ENCODE peak calls at places on chromosomes 12 and 14, in ten cellular contexts. P, D, U, J, I, Y, G, L, T and H are unnamed samples.
A peak's percentile ranks its signal among the peaks of the same experiment; 100 is the strongest.

GRCh38 chr12:18130855-18131254 is 40.9 kb upstream of the RERGL start:
- DNase-seq in D (no peak), P (no peak), T (no peak), I (no peak), G (no peak), L (no peak), U (no peak), J (no peak), Y (no peak), H (no peak)

GRCh38 chr14:77039285-77040058 is 11.0 kb upstream of the IRF2BPL start:
- DNase-seq in P (no peak), I (no peak), G (peak; percentile 40), L (no peak), U (no peak), J (peak; percentile 53), Y (no peak), D (no peak), T (no peak), H (no peak)

GRCh38 chr14:35287481-35288013 is 4.6 kb upstream of the PSMA6 start:
- DNase-seq in U (no peak), L (no peak), T (no peak), P (no peak), Y (no peak), G (peak; percentile 33), I (no peak), D (no peak), J (no peak), H (no peak)

GRCh38 chr12:13961983-13962382 is 19.4 kb downstream of the GRIN2B start:
- DNase-seq in G (no peak), L (no peak), P (no peak), Y (no peak), U (no peak), T (no peak), J (no peak), I (no peak), D (no peak), H (no peak)

GRCh38 chr14:44149597-44149996 is 357.5 kb downstream of the FSCB start:
- DNase-seq in T (no peak), L (peak; percentile 75), P (peak; percentile 30), G (peak; percentile 4), U (no peak), I (no peak), Y (no peak), D (no peak), J (peak; percentile 72), H (peak; percentile 61)

GRCh38 chr12:132559652-132560420 is 50.5 kb downstream of the LRCOL1 start:
- DNase-seq in G (peak; percentile 75), U (peak; percentile 59), Y (no peak), T (peak; percentile 66), I (no peak), P (peak; percentile 56), L (peak; percentile 53), J (peak; percentile 83), D (no peak), H (peak; percentile 74)

GRCh38 chr12:49626836-49627235 is 3.5 kb downstream of the PRPF40B start:
- DNase-seq in D (no peak), P (no peak), T (no peak), U (no peak), L (no peak), I (no peak), J (no peak), G (no peak), Y (no peak), H (no peak)

GRCh38 chr12:93361159-93361919 is 16.4 kb upstream of the NUDT4 start:
- DNase-seq in Y (no peak), P (no peak), L (no peak), D (peak; percentile 80), U (no peak), G (no peak), I (peak; percentile 70), T (peak; percentile 46), J (peak; percentile 47), H (no peak)

GRCh38 chr14:90664911-90665695 is 151.1 kb downstream of the TTC7B start:
- DNase-seq in J (no peak), U (no peak), D (peak; percentile 86), I (no peak), Y (no peak), P (no peak), L (no peak), G (no peak), T (no peak), H (no peak)

GRCh38 chr14:60508707-60509437 is at the start of gene SIX6:
- DNase-seq in U (no peak), D (no peak), J (peak; percentile 79), L (peak; percentile 82), Y (peak; percentile 74), T (no peak), I (no peak), G (no peak), P (peak; percentile 45), H (peak; percentile 73)

GRCh38 chr12:6775775-6776174 is 3.5 kb downstream of the LAG3 start:
- DNase-seq in T (no peak), U (no peak), Y (no peak), L (no peak), G (no peak), D (no peak), I (no peak), J (no peak), P (no peak), H (no peak)

GRCh38 chr14:104387385-104388010 is 192.1 kb upstream of the C14orf180 start:
- DNase-seq in L (peak; percentile 10), I (no peak), U (no peak), J (no peak), T (no peak), Y (no peak), D (peak; percentile 9), P (no peak), G (no peak), H (no peak)

GRCh38 chr12:40013292-40013691 is 92.6 kb downstream of the SLC2A13 start:
- DNase-seq in T (no peak), G (no peak), D (no peak), Y (no peak), I (no peak), P (no peak), L (no peak), U (no peak), J (no peak), H (no peak)

GRCh38 chr12:40016960-40017359 is 88.9 kb downstream of the SLC2A13 start:
- DNase-seq in L (no peak), T (no peak), U (no peak), P (no peak), I (no peak), Y (no peak), J (peak; percentile 4), G (no peak), D (no peak), H (no peak)

GRCh38 chr12:40013847-40014246 is 92.0 kb downstream of the SLC2A13 start:
- DNase-seq in T (no peak), I (no peak), L (no peak), D (no peak), J (no peak), G (no peak), Y (no peak), U (no peak), P (no peak), H (no peak)

GRCh38 chr12:40017488-40017887 is 88.4 kb downstream of the SLC2A13 start:
- DNase-seq in T (no peak), Y (no peak), I (no peak), D (no peak), P (no peak), J (no peak), G (no peak), L (no peak), U (no peak), H (no peak)

GRCh38 chr12:40015360-40015759 is 90.5 kb downstream of the SLC2A13 start:
- DNase-seq in T (no peak), D (no peak), U (no peak), L (no peak), P (no peak), J (no peak), Y (no peak), G (no peak), I (no peak), H (no peak)
- TF ChIP-seq CTCF in T (no peak), D (no peak), U (no peak), L (no peak), P (no peak), J (no peak), Y (no peak), G (no peak), I (no peak), H (no peak)

DNA sequence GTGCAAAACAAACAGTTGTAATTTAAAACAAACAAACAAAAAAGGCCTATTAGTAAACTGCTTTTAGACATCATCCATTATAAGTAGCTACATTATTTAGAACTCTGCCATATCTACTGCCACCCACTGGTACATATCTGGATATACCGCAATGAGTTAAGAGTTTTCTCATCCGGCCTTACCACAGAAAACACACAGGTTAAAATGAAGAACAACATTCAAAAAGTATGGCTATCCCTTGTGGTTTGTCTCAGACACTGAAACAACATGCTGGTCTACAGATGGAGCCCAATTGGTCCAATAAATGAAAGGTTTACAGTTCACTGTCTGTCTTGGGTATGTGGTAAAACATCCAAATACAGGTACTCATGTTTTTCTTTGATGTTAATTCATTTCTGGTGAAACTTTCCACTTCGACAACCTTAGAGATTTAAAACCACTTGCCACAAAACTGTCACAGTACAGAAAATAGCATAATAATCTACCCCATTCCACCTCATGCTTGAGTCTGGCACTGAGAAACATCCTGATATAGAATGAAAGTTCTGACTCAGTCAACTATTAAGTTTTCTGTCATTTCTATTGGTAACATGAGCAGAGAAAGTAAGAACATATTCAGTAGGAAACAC is 354.3 kb downstream of the CEP128 start:
- DNase-seq in G (peak; percentile 32), J (peak; percentile 36), I (no peak), L (no peak), D (no peak), Y (no peak), T (no peak), P (no peak), U (peak; percentile 21), H (no peak)
- TF ChIP-seq CTCF in G (peak; percentile 83), J (peak; percentile 67), I (peak; percentile 62), L (no peak), D (no peak), Y (peak; percentile 6), T (no peak), P (peak; percentile 57), U (peak; percentile 50), H (peak; percentile 40)

GRCh38 chr14:100524933-100525243 is 62.3 kb downstream of the BEGAIN start:
- DNase-seq in G (peak; percentile 9), Y (peak; percentile 86), I (no peak), P (peak; percentile 20), T (peak; percentile 87), D (no peak), U (no peak), J (peak; percentile 47), L (peak; percentile 76), H (peak; percentile 62)
- TF ChIP-seq CTCF in G (peak; percentile 74), Y (no peak), I (peak; percentile 29), P (peak; percentile 62), T (peak; percentile 65), D (no peak), U (peak; percentile 19), J (peak; percentile 73), L (peak; percentile 60), H (peak; percentile 59)

DNA sequence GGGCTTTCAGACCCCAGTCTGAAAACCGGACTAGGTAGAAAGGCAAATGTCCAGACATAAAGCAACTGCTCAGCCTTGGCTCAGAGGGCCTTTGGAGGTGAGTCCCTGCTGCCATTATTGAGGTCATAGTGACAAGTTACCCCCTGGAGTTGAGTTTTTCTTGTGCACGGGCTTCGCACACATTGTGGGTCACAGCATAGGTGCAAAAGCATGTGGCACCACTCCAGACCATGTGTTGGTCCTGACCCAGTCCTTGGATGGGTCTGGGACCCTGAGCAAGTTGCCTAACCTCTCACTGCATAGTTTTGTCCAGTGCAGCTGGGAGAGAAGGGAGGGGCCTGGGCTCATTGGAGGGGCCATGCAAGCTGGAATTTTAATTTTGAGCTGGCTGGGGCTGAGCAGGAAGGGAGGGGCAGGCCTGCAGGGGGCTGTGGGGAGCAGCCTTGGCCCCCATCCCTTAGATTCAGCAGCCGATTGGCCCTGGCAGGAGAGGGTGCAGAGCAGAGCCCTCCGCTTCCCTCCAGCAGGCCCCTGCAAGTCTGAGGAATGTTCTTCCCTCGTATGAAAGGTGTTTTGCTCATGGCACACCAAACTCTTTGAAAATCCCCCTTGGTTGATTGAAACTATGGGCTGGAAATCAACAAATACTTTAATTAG is 4.2 kb upstream of the KRT5 start:
- DNase-seq in J (no peak), L (no peak), P (peak; percentile 7), Y (no peak), U (no peak), T (no peak), G (no peak), I (no peak), D (no peak), H (no peak)
- TF ChIP-seq CTCF in J (no peak), L (no peak), P (no peak), Y (no peak), U (no peak), T (no peak), G (no peak), I (no peak), D (no peak), H (no peak)